ENCODE peak calls at places on chromosomes 4 and X, in eight cellular contexts. Y, B, J, O, N, I, M and R are unnamed samples.

GRCh38 chr4:138553001-138553845 is 311.1 kb upstream of the SLC7A11 start:
- DNase-seq in Y (no peak), B (no peak), J (no peak), O (no peak), N (no peak), I (no peak), M (no peak), R (no peak)

GRCh38 chrX:47578692-47579091 is 3.5 kb upstream of the TIMP1 start:
- DNase-seq in Y (no peak), B (no peak), J (no peak), O (no peak), N (no peak), I (no peak), M (no peak), R (no peak)

GRCh38 chrX:68440940-68441339 is 7.6 kb upstream of the OPHN1 start:
- DNase-seq in Y (no peak), B (peak), J (peak), O (peak), N (peak), I (no peak), M (no peak), R (no peak)

GRCh38 chr4:101790521-101791188 is at the start of gene BANK1:
- DNase-seq in Y (no peak), B (peak), J (peak), O (peak), N (peak), I (peak), M (no peak), R (no peak)

GRCh38 chrX:31656013-31656412 is 584.2 kb upstream of the FTHL17 start:
- DNase-seq in Y (no peak), B (peak), J (peak), O (no peak), N (peak), I (no peak), M (peak), R (no peak)

GRCh38 chrX:26958261-26958660 is 504.9 kb downstream of the PPP4R3C start:
- DNase-seq in Y (no peak), B (no peak), J (no peak), O (no peak), N (no peak), I (no peak), M (no peak), R (no peak)

GRCh38 chr4:33714971-33715370 is 2529.3 kb downstream of the ARAP2 start:
- DNase-seq in Y (no peak), B (no peak), J (peak), O (no peak), N (no peak), I (no peak), M (no peak), R (no peak)

GRCh38 chr4:173258866-173259265 is 75.3 kb downstream of the HMGB2 start:
- DNase-seq in Y (no peak), B (no peak), J (no peak), O (no peak), N (no peak), I (no peak), M (no peak), R (no peak)

GRCh38 chr4:137674066-137674465 is 141.8 kb upstream of the PCDH18 start:
- DNase-seq in Y (no peak), B (no peak), J (peak), O (no peak), N (no peak), I (no peak), M (no peak), R (no peak)

GRCh38 chr4:88953400-88953799 is 103.6 kb downstream of the FAM13A start:
- DNase-seq in Y (no peak), B (peak), J (no peak), O (no peak), N (no peak), I (no peak), M (no peak), R (no peak)

GRCh38 chrX:3638280-3638873 is 75.1 kb downstream of the PRKX start:
- DNase-seq in Y (peak), B (peak), J (peak), O (peak), N (peak), I (peak), M (no peak), R (no peak)

GRCh38 chr4:105186701-105187158 is 40.1 kb downstream of the TET2 start:
- DNase-seq in Y (no peak), B (peak), J (no peak), O (no peak), N (peak), I (no peak), M (no peak), R (no peak)

GRCh38 chrX:151982217-151982616 is 7.7 kb upstream of the GABRE start:
- DNase-seq in Y (no peak), B (peak), J (peak), O (peak), N (peak), I (no peak), M (peak), R (peak)

GRCh38 chrX:84047339-84047738 is 140.7 kb downstream of the RPS6KA6 start:
- DNase-seq in Y (no peak), B (no peak), J (no peak), O (no peak), N (no peak), I (no peak), M (no peak), R (no peak)

GRCh38 chr4:15711762-15712161 is 8.9 kb downstream of the BST1 start:
- DNase-seq in Y (no peak), B (no peak), J (no peak), O (no peak), N (no peak), I (no peak), M (no peak), R (no peak)

GRCh38 chr4:52983563-52984303 is 121.6 kb downstream of the RASL11B start:
- DNase-seq in Y (peak), B (peak), J (peak), O (peak), N (peak), I (no peak), M (no peak), R (no peak)

GRCh38 chrX:19382500-19383145 is 38.9 kb downstream of the PDHA1 start:
- DNase-seq in Y (peak), B (peak), J (no peak), O (peak), N (peak), I (peak), M (no peak), R (no peak)

GRCh38 chr4:106695846-106696245 is 327.3 kb upstream of the GIMD1 start:
- DNase-seq in Y (no peak), B (no peak), J (peak), O (no peak), N (no peak), I (no peak), M (peak), R (no peak)

GRCh38 chrX:137352101-137352660 is 213.7 kb upstream of the ZIC3 start:
- DNase-seq in Y (no peak), B (no peak), J (no peak), O (peak), N (no peak), I (no peak), M (no peak), R (no peak)

GRCh38 chr4:54281060-54281781 is 52.1 kb downstream of the PDGFRA start:
- DNase-seq in Y (peak), B (peak), J (peak), O (peak), N (peak), I (no peak), M (peak), R (peak)

GRCh38 chr4:185242749-185243533 is 33.5 kb downstream of the SNX25 start:
- DNase-seq in Y (no peak), B (peak), J (no peak), O (no peak), N (peak), I (no peak), M (no peak), R (no peak)

GRCh38 chr4:36227913-36228312 is 16.4 kb downstream of the ARAP2 start:
- DNase-seq in Y (no peak), B (no peak), J (no peak), O (no peak), N (no peak), I (no peak), M (no peak), R (no peak)

GRCh38 chr4:71186566-71187398 is 152.0 kb upstream of the SLC4A4 start:
- DNase-seq in Y (no peak), B (no peak), J (peak), O (peak), N (peak), I (peak), M (no peak), R (no peak)

GRCh38 chr4:143399113-143399949 is 62.7 kb downstream of the GAB1 start:
- DNase-seq in Y (no peak), B (peak), J (peak), O (peak), N (peak), I (no peak), M (no peak), R (no peak)

GRCh38 chr4:129998436-129999150 is 902.6 kb downstream of the C4orf33 start:
- DNase-seq in Y (no peak), B (no peak), J (no peak), O (no peak), N (no peak), I (no peak), M (no peak), R (no peak)